ENCODE peak calls at places on chromosomes 7 and 10, in seven cellular contexts. V is transverse colon; B is germinal center; A is stimulated activated CD4-positive, alpha-beta T cell treated with anti-CD3 and anti-CD28 coated beads, Interleukin-2, amount 100 ng/mL, for 4 hours; N is stimulated activated naive CD8-positive, alpha-beta T cell treated with anti-CD3 and anti-CD28 coated beads, Interleukin-15, Interleukin-2, amounts not matched to agents 100 U/mL and 50 U/mL, for 24 hours; H is NCI-H460; T is upper lobe of right lung. M is an unnamed sample.

GRCh38 chr10:85510682-85511081 is 855.9 kb downstream of the GRID1 start:
- DNase-seq in T (no peak), B (no peak), H (no peak), V (no peak), A (no peak), N (no peak), M (no peak)

GRCh38 chr7:134701272-134701671 is 54.6 kb downstream of the BPGM start:
- DNase-seq in A (no peak), V (no peak), B (peak; percentile 32), T (no peak), N (no peak), H (peak; percentile 33), M (no peak)

GRCh38 chr7:519429-519973 is at the start of gene PDGFA:
- DNase-seq in T (no peak), N (peak; percentile 55), V (no peak), H (peak; percentile 41), B (peak; percentile 30), A (peak; percentile 22), M (no peak)

GRCh38 chr10:73848821-73849489 is 25.4 kb downstream of the CAMK2G start:
- DNase-seq in A (peak; percentile 80), V (peak; percentile 90), N (peak; percentile 94), B (peak; percentile 92), H (peak; percentile 71), T (peak; percentile 88), M (peak; percentile 96)

GRCh38 chr10:20737107-20737506 is 160.0 kb downstream of the NEBL start:
- DNase-seq in B (no peak), A (no peak), T (no peak), N (no peak), V (no peak), H (no peak), M (no peak)

GRCh38 chr10:97001183-97001991 is 169.3 kb downstream of the LCOR start:
- DNase-seq in H (no peak), V (no peak), B (no peak), T (no peak), A (no peak), N (no peak), M (no peak)

GRCh38 chr7:28558236-28558635 is 145.9 kb downstream of the CREB5 start:
- DNase-seq in N (no peak), V (no peak), H (no peak), A (no peak), T (no peak), B (no peak), M (no peak)

GRCh38 chr10:70565556-70566514 is 36.7 kb downstream of the PRF1 start:
- DNase-seq in V (no peak), H (no peak), B (no peak), N (no peak), T (peak; percentile 42), A (no peak), M (no peak)

GRCh38 chr7:43175525-43176200 is 63.2 kb downstream of the HECW1 start:
- DNase-seq in H (no peak), B (no peak), N (no peak), T (no peak), V (no peak), A (no peak), M (no peak)

GRCh38 chr7:127922661-127923060 is 108.6 kb downstream of the LRRC4 start:
- DNase-seq in A (no peak), V (no peak), B (no peak), T (no peak), H (no peak), N (no peak), M (no peak)

GRCh38 chr10:78362406-78363022 is 328.9 kb downstream of the RPS24 start:
- DNase-seq in T (no peak), H (no peak), V (no peak), N (peak; percentile 8), A (no peak), B (no peak), M (peak; percentile 25)

M was measured in activated naive CD4-positive, alpha-beta T cell treated with anti-CD3 and anti-CD28 coated beads for 36 hours.